ENCODE peak calls at places on chromosome 7, in five cellular contexts. Z, M, K, S and G are unnamed samples.

GRCh38 chr7:20408467-20408826 is 77.7 kb downstream of the ITGB8 start:
- DNase-seq in Z (no peak), K (peak), S (no peak), M (no peak), G (peak)

GRCh38 chr7:4416436-4417092 is 265.5 kb upstream of the FOXK1 start:
- DNase-seq in M (peak), Z (peak), S (no peak), K (no peak), G (no peak)

GRCh38 chr7:496528-497295 is 22.9 kb downstream of the PDGFA start:
- DNase-seq in M (peak), S (no peak), Z (no peak), K (no peak), G (peak)

GRCh38 chr7:30093351-30094019 is 41.3 kb upstream of the MTURN start:
- DNase-seq in S (no peak), Z (no peak), K (no peak), M (no peak), G (no peak)

GRCh38 chr7:99860281-99861127 is 16.3 kb downstream of the OR2AE1 start:
- DNase-seq in K (peak), S (no peak), Z (no peak), M (no peak), G (peak)

GRCh38 chr7:81284576-81284975 is 365.7 kb upstream of the SEMA3C start:
- DNase-seq in K (peak), M (no peak), Z (no peak), S (no peak), G (peak)

GRCh38 chr7:29888006-29888405 is 81.7 kb downstream of the WIPF3 start:
- DNase-seq in Z (no peak), K (no peak), M (no peak), S (no peak), G (no peak)

GRCh38 chr7:55107946-55108345 is 89.1 kb downstream of the EGFR start:
- DNase-seq in K (peak), M (no peak), Z (no peak), S (no peak), G (peak)

GRCh38 chr7:31488562-31489203 is 25.2 kb upstream of the ITPRID1 start:
- DNase-seq in M (peak), K (peak), S (peak), Z (peak), G (peak)

GRCh38 chr7:140901946-140902304 is 22.8 kb downstream of the BRAF start:
- DNase-seq in Z (no peak), K (no peak), S (no peak), M (no peak), G (no peak)

GRCh38 chr7:140033036-140033435 is 29.7 kb downstream of the PARP12 start:
- DNase-seq in S (no peak), K (peak), M (no peak), Z (no peak), G (peak)

GRCh38 chr7:150992833-150993302 is 2.1 kb downstream of the NOS3 start:
- DNase-seq in K (peak), M (peak), Z (peak), S (no peak), G (no peak)

GRCh38 chr7:31633454-31633853 is 53.6 kb upstream of the PPP1R17 start:
- DNase-seq in S (no peak), M (no peak), K (peak), Z (no peak), G (no peak)

GRCh38 chr7:11751315-11751714 is 80.7 kb downstream of the THSD7A start:
- DNase-seq in K (peak), Z (no peak), M (no peak), S (no peak), G (peak)

GRCh38 chr7:130986271-130986690 is 252.3 kb upstream of the KLF14 start:
- DNase-seq in K (peak), M (no peak), Z (no peak), S (no peak), G (no peak)

GRCh38 chr7:72334733-72335132 is 77.4 kb downstream of the CALN1 start:
- DNase-seq in M (no peak), S (no peak), K (no peak), Z (no peak), G (no peak)

GRCh38 chr7:69932034-69932628 is 333.9 kb downstream of the AUTS2 start:
- DNase-seq in M (peak), Z (peak), K (peak), S (peak), G (no peak)

GRCh38 chr7:128381161-128381821 is 19.8 kb upstream of the PRRT4 start:
- DNase-seq in K (no peak), S (no peak), M (no peak), Z (no peak), G (peak)